ENCODE peak calls at places on chromosome 1, in nine cellular contexts. T, Y, O, Q, W, M, E, J and F are unnamed samples.

GRCh38 chr1:154334647-154335350 is 9.5 kb downstream of the ATP8B2 start:
- DNase-seq in T (peak; percentile 82), Y (peak; percentile 93), O (peak; percentile 94), Q (peak; percentile 94), W (peak; percentile 90), M (peak; percentile 87), E (peak; percentile 90), J (peak; percentile 97), F (peak; percentile 95)

GRCh38 chr1:22784737-22785136 is 74.1 kb downstream of the EPHB2 start:
- DNase-seq in T (no peak), Y (no peak), O (no peak), Q (no peak), W (no peak), M (no peak), E (no peak), J (no peak), F (no peak)

GRCh38 chr1:111225717-111226400 is 1.7 kb upstream of the CHI3L2 start:
- DNase-seq in T (no peak), Y (peak; percentile 44), O (no peak), Q (no peak), W (no peak), M (no peak), E (no peak), J (no peak), F (no peak)

GRCh38 chr1:237794071-237794470 is 96.7 kb downstream of the ZP4 start:
- DNase-seq in T (no peak), Y (no peak), O (no peak), Q (no peak), W (no peak), M (no peak), E (no peak), J (no peak), F (no peak)

GRCh38 chr1:237041795-237042466 is at the start of gene RYR2:
- DNase-seq in T (peak; percentile 70), Y (no peak), O (no peak), Q (peak; percentile 94), W (no peak), M (no peak), E (no peak), J (peak; percentile 91), F (peak; percentile 81)

GRCh38 chr1:54362881-54363340 is 43.3 kb downstream of the SSBP3 start:
- DNase-seq in T (no peak), Y (no peak), O (no peak), Q (no peak), W (no peak), M (no peak), E (no peak), J (no peak), F (peak; percentile 78)

GRCh38 chr1:61174060-61174788 is 91.9 kb downstream of the NFIA start:
- DNase-seq in T (no peak), Y (no peak), O (no peak), Q (no peak), W (no peak), M (no peak), E (no peak), J (no peak), F (no peak)

GRCh38 chr1:39129514-39129913 is 75.0 kb upstream of the MACF1 start:
- DNase-seq in T (no peak), Y (no peak), O (no peak), Q (peak; percentile 21), W (no peak), M (no peak), E (no peak), J (peak; percentile 57), F (peak; percentile 21)

GRCh38 chr1:165603810-165604209 is 27.2 kb upstream of the MGST3 start:
- DNase-seq in T (no peak), Y (no peak), O (no peak), Q (no peak), W (no peak), M (no peak), E (no peak), J (no peak), F (no peak)

GRCh38 chr1:85048296-85049064 is at the start of gene MCOLN3:
- DNase-seq in T (no peak), Y (peak; percentile 31), O (peak; percentile 58), Q (peak; percentile 77), W (peak; percentile 32), M (peak; percentile 53), E (peak; percentile 54), J (peak; percentile 77), F (peak; percentile 68)

GRCh38 chr1:19811206-19811851 is 3.8 kb downstream of the RNF186 start:
- DNase-seq in T (peak; percentile 35), Y (peak; percentile 46), O (peak; percentile 59), Q (peak; percentile 68), W (peak; percentile 31), M (peak; percentile 72), E (peak; percentile 62), J (peak; percentile 80), F (peak; percentile 75)

GRCh38 chr1:230858236-230858820 is 10.0 kb downstream of the C1orf198 start:
- DNase-seq in T (no peak), Y (no peak), O (no peak), Q (no peak), W (no peak), M (no peak), E (no peak), J (no peak), F (no peak)

GRCh38 chr1:158371188-158371953 is 17.7 kb downstream of the CD1E start:
- DNase-seq in T (no peak), Y (no peak), O (no peak), Q (no peak), W (no peak), M (no peak), E (no peak), J (no peak), F (no peak)

GRCh38 chr1:58713841-58714240 is 14.0 kb upstream of the MYSM1 start:
- DNase-seq in T (no peak), Y (no peak), O (no peak), Q (no peak), W (no peak), M (no peak), E (no peak), J (no peak), F (no peak)

DNA sequence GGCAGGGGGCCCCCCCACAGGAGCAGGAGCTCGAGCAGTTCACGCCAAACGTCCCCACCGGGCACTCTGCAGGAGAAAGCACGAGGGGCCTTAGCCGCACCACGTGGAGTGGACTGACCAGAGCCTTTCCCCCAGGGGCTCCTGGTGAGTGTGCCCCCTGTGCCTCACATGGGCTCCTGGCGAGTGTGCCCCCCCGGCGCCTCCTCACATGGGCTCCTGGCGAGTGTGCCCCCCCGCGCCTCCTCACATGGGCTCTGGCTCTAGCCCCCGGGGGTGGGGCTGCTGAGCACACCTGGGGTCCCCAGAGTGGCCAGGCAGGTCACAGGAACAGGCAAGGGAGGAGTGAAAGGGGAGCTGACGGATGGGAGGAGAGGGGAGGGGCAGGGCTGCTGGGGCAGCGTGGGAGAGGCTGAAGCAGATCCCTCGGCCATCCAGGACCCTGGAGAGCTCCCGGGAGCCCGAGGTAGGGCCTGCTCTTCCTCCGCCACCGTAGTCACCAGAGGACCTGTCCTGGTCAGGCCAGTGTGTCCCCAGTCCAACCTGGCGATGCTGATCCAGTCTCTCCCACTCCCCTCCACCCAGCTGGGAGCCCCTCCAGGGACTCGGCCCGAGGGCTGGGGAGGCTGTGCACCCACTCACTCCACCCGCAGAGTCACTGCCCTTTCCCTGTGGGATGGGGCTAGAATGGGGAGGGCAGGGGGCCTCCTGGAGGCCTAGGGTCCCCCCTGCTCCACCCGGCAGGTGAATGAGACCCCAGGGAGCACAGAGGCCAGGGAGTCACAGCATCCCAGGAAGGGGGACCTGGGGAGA is 47.6 kb downstream of the ARHGEF16 start:
- DNase-seq in T (peak; percentile 47), Y (peak; percentile 22), O (peak; percentile 82), Q (peak; percentile 92), W (peak; percentile 55), M (peak; percentile 70), E (peak; percentile 34), J (peak; percentile 88), F (peak; percentile 46)
- H3K27ac ChIP-seq in T (no peak overlapping the region), Y (no peak overlapping the region), O (no peak overlapping the region), Q (no peak overlapping the region), W (peak overlapping the region; percentile 73), M (no peak overlapping the region), E (no peak overlapping the region), J (no peak overlapping the region), F (no peak overlapping the region)

GRCh38 chr1:177907000-177907399 is 62.9 kb downstream of the SEC16B start:
- DNase-seq in T (no peak), Y (no peak), O (no peak), Q (no peak), W (no peak), M (no peak), E (no peak), J (no peak), F (no peak)
- TF ChIP-seq CTCF in T (no peak), Y (no peak), O (no peak), Q (no peak), W (no peak), M (no peak), E (no peak), J (no peak), F (no peak)

DNA sequence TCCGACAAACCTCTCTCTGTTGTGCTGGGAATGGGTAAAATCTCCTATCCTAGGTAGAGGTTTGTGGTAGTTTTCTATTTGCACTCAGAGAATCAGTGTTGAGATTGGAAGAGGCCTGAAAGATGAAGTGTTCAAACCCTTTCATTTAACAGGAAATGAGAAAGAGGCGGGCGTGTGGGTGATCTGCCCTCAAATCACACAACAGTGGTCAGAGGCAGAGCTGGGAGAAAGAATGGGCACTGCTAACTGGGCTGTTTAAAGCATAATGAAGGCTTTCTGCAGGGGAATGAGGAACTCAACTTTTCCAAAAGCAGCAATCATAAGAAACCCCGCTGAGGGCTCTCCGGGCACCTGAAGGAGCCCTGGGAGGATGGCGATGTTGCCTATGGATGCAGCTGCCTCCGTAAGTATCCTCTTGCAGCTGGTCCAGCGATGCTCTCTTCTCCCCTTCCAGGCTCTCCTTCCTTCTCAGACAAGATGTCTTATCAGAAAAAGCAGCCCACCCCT is 1.0 kb downstream of the LORICRIN start:
- DNase-seq in T (no peak), Y (peak; percentile 15), O (no peak), Q (no peak), W (no peak), M (no peak), E (no peak), J (no peak), F (no peak)
- H3K4me3 ChIP-seq in T (peak overlapping the region; percentile 37), Y (no peak overlapping the region), O (peak overlapping the region; percentile 51), Q (no peak overlapping the region), W (peak overlapping the region; percentile 44), M (no peak overlapping the region), E (peak overlapping the region; percentile 60), J (peak overlapping the region; percentile 63), F (no peak overlapping the region)

GRCh38 chr1:11648039-11648438 is 6.2 kb downstream of the FBXO2 start:
- DNase-seq in T (no peak), Y (no peak), O (no peak), Q (no peak), W (no peak), M (no peak), E (no peak), J (no peak), F (no peak)

GRCh38 chr1:11649237-11649623 is 5.0 kb downstream of the FBXO2 start:
- DNase-seq in T (no peak), Y (no peak), O (no peak), Q (no peak), W (no peak), M (no peak), E (no peak), J (no peak), F (no peak)

GRCh38 chr1:11649624-11650330 is 4.5 kb downstream of the FBXO2 start:
- DNase-seq in T (no peak), Y (no peak), O (peak; percentile 64), Q (no peak), W (no peak), M (no peak), E (no peak), J (no peak), F (no peak)

GRCh38 chr1:11647333-11647732 is 6.9 kb downstream of the FBXO2 start:
- DNase-seq in T (no peak), Y (no peak), O (no peak), Q (no peak), W (no peak), M (no peak), E (no peak), J (no peak), F (no peak)

GRCh38 chr1:11648732-11649158 is 5.5 kb downstream of the FBXO2 start:
- DNase-seq in T (no peak), Y (peak; percentile 29), O (peak; percentile 66), Q (peak; percentile 62), W (no peak), M (peak; percentile 54), E (peak; percentile 58), J (peak; percentile 79), F (no peak)
- H3K27ac ChIP-seq in T (no peak overlapping the region), Y (no peak overlapping the region), O (no peak overlapping the region), Q (no peak overlapping the region), W (no peak overlapping the region), M (no peak overlapping the region), E (no peak overlapping the region), J (no peak overlapping the region), F (no peak overlapping the region)